ENCODE peak calls at places on chromosomes 11 and 22, in five cellular contexts. R, M, G, J and Q are unnamed samples.

GRCh38 chr11:44191322-44192014 is 96.0 kb downstream of the EXT2 start:
- DNase-seq in G (no peak), R (no peak), M (no peak), J (no peak), Q (no peak)

GRCh38 chr11:128831781-128832497 is 35.2 kb downstream of the KCNJ1 start:
- DNase-seq in G (no peak), M (no peak), R (no peak), J (no peak), Q (no peak)

GRCh38 chr11:123438191-123438627 is 8.1 kb downstream of the GRAMD1B start:
- DNase-seq in M (no peak), R (no peak), J (no peak), G (no peak), Q (no peak)

GRCh38 chr22:47053865-47054185 is 291.4 kb downstream of the TBC1D22A start:
- DNase-seq in R (no peak), G (no peak), M (no peak), J (no peak), Q (peak; percentile 39)

GRCh38 chr11:64951529-64951928 is 15.8 kb upstream of the GPHA2 start:
- DNase-seq in R (no peak), J (no peak), G (no peak), M (no peak), Q (no peak)

GRCh38 chr22:24728790-24729637 is 45.5 kb downstream of the PIWIL3 start:
- DNase-seq in G (peak; percentile 79), J (no peak), R (no peak), M (no peak), Q (peak; percentile 60)

GRCh38 chr11:16511109-16511806 is 154.9 kb upstream of the SOX6 start:
- DNase-seq in M (no peak), J (no peak), R (no peak), G (no peak), Q (no peak)

GRCh38 chr22:28658448-28658847 is 21.2 kb downstream of the TTC28 start:
- DNase-seq in G (no peak), R (no peak), M (no peak), J (no peak), Q (no peak)